ENCODE peak calls at places on chromosome 1, in ten cellular contexts. U is heart right ventricle, C is caudate nucleus, J is upper lobe of right lung, G is IMR-90, K is esophagus squamous epithelium, O is right lobe of liver, L is psoas muscle, E is suprapubic skin, I is neuronal stem cell. Q is an unnamed sample.

GRCh38 chr1:231828182-231828920 is 201.8 kb downstream of the DISC1 start:
- DNase-seq in U (no peak), C (no peak), J (no peak), G (peak), K (no peak), O (no peak), L (no peak), E (no peak), I (no peak), Q (no peak)

GRCh38 chr1:155776414-155776813 is 80.6 kb downstream of the GON4L start:
- DNase-seq in U (peak), C (no peak), J (no peak), G (no peak), K (no peak), O (no peak), L (peak), E (no peak), I (no peak), Q (no peak)

GRCh38 chr1:102097451-102097850 is 100.7 kb upstream of the OLFM3 start:
- DNase-seq in U (no peak), C (no peak), J (no peak), G (no peak), K (no peak), O (no peak), L (no peak), E (no peak), I (no peak), Q (no peak)

GRCh38 chr1:16111771-16112557 is 38.5 kb upstream of the FAM131C start:
- DNase-seq in U (peak), C (no peak), J (no peak), G (peak), K (no peak), O (no peak), L (no peak), E (no peak), I (no peak), Q (no peak)

GRCh38 chr1:7948950-7949349 is 8.3 kb upstream of the TNFRSF9 start:
- DNase-seq in U (no peak), C (no peak), J (no peak), G (peak), K (no peak), O (no peak), L (no peak), E (peak), I (no peak), Q (no peak)

GRCh38 chr1:117561551-117561950 is 44.3 kb upstream of the TENT5C start:
- DNase-seq in U (no peak), C (no peak), J (no peak), G (no peak), K (no peak), O (no peak), L (no peak), E (peak), I (no peak), Q (no peak)

GRCh38 chr1:32885691-32886011 is 640 bp upstream of the HPCA start:
- DNase-seq in U (no peak), C (no peak), J (no peak), G (no peak), K (no peak), O (no peak), L (no peak), E (no peak), I (no peak), Q (no peak)

GRCh38 chr1:111725192-111725591 is 14.0 kb downstream of the INKA2 start:
- DNase-seq in U (peak), C (no peak), J (no peak), G (no peak), K (no peak), O (no peak), L (peak), E (no peak), I (peak), Q (no peak)

GRCh38 chr1:45622267-45622890 is 1.5 kb downstream of the CCDC17 start:
- DNase-seq in U (no peak), C (no peak), J (no peak), G (no peak), K (no peak), O (peak), L (peak), E (no peak), I (peak), Q (no peak)

GRCh38 chr1:162631546-162632233 is 574 bp upstream of the DDR2 start:
- DNase-seq in U (peak), C (no peak), J (no peak), G (peak), K (no peak), O (no peak), L (no peak), E (no peak), I (no peak), Q (no peak)

GRCh38 chr1:93878501-93878888 is 511 bp downstream of the DNTTIP2 start:
- DNase-seq in U (peak), C (peak), J (peak), G (peak), K (no peak), O (peak), L (peak), E (peak), I (no peak), Q (no peak)

GRCh38 chr1:158793604-158794003 is 12.6 kb upstream of the OR6N2 start:
- DNase-seq in U (no peak), C (no peak), J (no peak), G (no peak), K (no peak), O (no peak), L (no peak), E (no peak), I (no peak), Q (peak)

GRCh38 chr1:18597159-18598042 is 33.2 kb upstream of the PAX7 start:
- DNase-seq in U (peak), C (peak), J (peak), G (peak), K (no peak), O (peak), L (peak), E (peak), I (peak), Q (peak)

GRCh38 chr1:237171564-237172485 is 129.8 kb downstream of the RYR2 start:
- DNase-seq in U (no peak), C (no peak), J (no peak), G (no peak), K (no peak), O (no peak), L (no peak), E (no peak), I (no peak), Q (no peak)

GRCh38 chr1:81834921-81835698 is 34.4 kb downstream of the ADGRL2 start:
- DNase-seq in U (peak), C (no peak), J (no peak), G (peak), K (no peak), O (no peak), L (no peak), E (no peak), I (no peak), Q (no peak)

GRCh38 chr1:179083031-179083345 is 1.1 kb downstream of the TOR3A start:
- DNase-seq in U (no peak), C (no peak), J (no peak), G (peak), K (no peak), O (no peak), L (no peak), E (no peak), I (no peak), Q (no peak)

GRCh38 chr1:93349231-93350135 is 3.8 kb downstream of the DR1 start:
- DNase-seq in U (no peak), C (no peak), J (no peak), G (no peak), K (no peak), O (no peak), L (no peak), E (no peak), I (no peak), Q (no peak)

GRCh38 chr1:109771712-109772657 is 8.3 kb upstream of the EPS8L3 start:
- DNase-seq in U (no peak), C (no peak), J (peak), G (no peak), K (no peak), O (peak), L (peak), E (peak), I (no peak), Q (no peak)

GRCh38 chr1:52727114-52727586 is 897 bp downstream of the ZYG11B start:
- DNase-seq in U (no peak), C (no peak), J (no peak), G (no peak), K (no peak), O (no peak), L (no peak), E (no peak), I (no peak), Q (no peak)

GRCh38 chr1:114054148-114054547 is 74.9 kb downstream of the OLFML3 start:
- DNase-seq in U (no peak), C (no peak), J (no peak), G (no peak), K (no peak), O (no peak), L (no peak), E (no peak), I (no peak), Q (no peak)

GRCh38 chr1:155133799-155134281 is 1.8 kb upstream of the SLC50A1 start:
- DNase-seq in U (no peak), C (no peak), J (no peak), G (no peak), K (no peak), O (peak), L (no peak), E (no peak), I (no peak), Q (no peak)

GRCh38 chr1:5660141-5660935 is 331.9 kb downstream of the NPHP4 start:
- DNase-seq in U (peak), C (no peak), J (no peak), G (no peak), K (no peak), O (no peak), L (no peak), E (peak), I (no peak), Q (no peak)

GRCh38 chr1:58763214-58763613 is 20.6 kb downstream of the JUN start:
- DNase-seq in U (no peak), C (no peak), J (no peak), G (peak), K (no peak), O (peak), L (no peak), E (no peak), I (no peak), Q (no peak)

GRCh38 chr1:19623523-19623922 is 20.6 kb upstream of the NBL1 start:
- DNase-seq in U (no peak), C (no peak), J (no peak), G (peak), K (no peak), O (no peak), L (no peak), E (no peak), I (no peak), Q (no peak)

GRCh38 chr1:182107218-182107617 is 45.7 kb upstream of the ZNF648 start:
- DNase-seq in U (no peak), C (no peak), J (no peak), G (no peak), K (no peak), O (no peak), L (no peak), E (no peak), I (no peak), Q (no peak)

GRCh38 chr1:31407029-31407626 is 5.9 kb upstream of the SERINC2 start:
- DNase-seq in U (no peak), C (no peak), J (no peak), G (no peak), K (no peak), O (no peak), L (no peak), E (no peak), I (no peak), Q (no peak)

GRCh38 chr1:71641903-71642302 is 561.1 kb upstream of the ZRANB2 start:
- DNase-seq in U (peak), C (no peak), J (no peak), G (no peak), K (no peak), O (no peak), L (no peak), E (no peak), I (no peak), Q (no peak)

GRCh38 chr1:56837244-56837926 is 17.2 kb upstream of the C8A start:
- DNase-seq in U (no peak), C (no peak), J (no peak), G (no peak), K (no peak), O (no peak), L (no peak), E (no peak), I (no peak), Q (no peak)

GRCh38 chr1:57411262-57411661 is 12.6 kb downstream of the DAB1 start:
- DNase-seq in U (peak), C (no peak), J (no peak), G (peak), K (no peak), O (no peak), L (no peak), E (no peak), I (no peak), Q (no peak)

GRCh38 chr1:31761883-31762282 is 2.3 kb downstream of the ADGRB2 start:
- DNase-seq in U (no peak), C (no peak), J (no peak), G (peak), K (no peak), O (no peak), L (no peak), E (no peak), I (no peak), Q (no peak)

GRCh38 chr1:27936370-27936769 is 1.6 kb downstream of the SMPDL3B start:
- DNase-seq in U (no peak), C (no peak), J (no peak), G (no peak), K (no peak), O (no peak), L (no peak), E (no peak), I (no peak), Q (no peak)

GRCh38 chr1:110084226-110085078 is 14.0 kb upstream of the ALX3 start:
- DNase-seq in U (peak), C (no peak), J (peak), G (peak), K (no peak), O (peak), L (peak), E (no peak), I (no peak), Q (no peak)

GRCh38 chr1:183480971-183481431 is 8.7 kb downstream of the SMG7 start:
- DNase-seq in U (no peak), C (no peak), J (no peak), G (peak), K (no peak), O (no peak), L (no peak), E (no peak), I (no peak), Q (no peak)

GRCh38 chr1:24770891-24771290 is 25.6 kb downstream of the CLIC4 start:
- DNase-seq in U (no peak), C (no peak), J (no peak), G (peak), K (no peak), O (no peak), L (no peak), E (no peak), I (no peak), Q (no peak)
- H3K27ac ChIP-seq in U (peak), C (peak), J (peak), G (peak), K (peak), O (peak), L (peak), E (peak), I (no peak), Q (no peak)

GRCh38 chr1:97095764-97096163 is 374.2 kb downstream of the PTBP2 start:
- DNase-seq in U (no peak), C (no peak), J (no peak), G (no peak), K (no peak), O (no peak), L (no peak), E (no peak), I (no peak), Q (no peak)

GRCh38 chr1:97092824-97093223 is 371.2 kb downstream of the PTBP2 start:
- DNase-seq in U (no peak), C (no peak), J (no peak), G (no peak), K (no peak), O (no peak), L (no peak), E (no peak), I (no peak), Q (no peak)

GRCh38 chr1:97094257-97094972 is 372.8 kb downstream of the PTBP2 start:
- DNase-seq in U (no peak), C (no peak), J (no peak), G (peak), K (no peak), O (no peak), L (no peak), E (no peak), I (no peak), Q (no peak)

GRCh38 chr1:97091679-97092078 is 370.1 kb downstream of the PTBP2 start:
- DNase-seq in U (no peak), C (no peak), J (no peak), G (no peak), K (no peak), O (no peak), L (no peak), E (no peak), I (no peak), Q (no peak)

GRCh38 chr1:97093742-97094141 is 372.2 kb downstream of the PTBP2 start:
- DNase-seq in U (no peak), C (no peak), J (no peak), G (peak), K (no peak), O (no peak), L (no peak), E (no peak), I (no peak), Q (no peak)
- H3K27ac ChIP-seq in U (no peak), C (no peak), J (no peak), G (no peak), K (no peak), O (no peak), L (no peak), E (no peak), I (no peak), Q (no peak)

GRCh38 chr1:192513697-192514096 is 61.9 kb upstream of the RGS1 start:
- DNase-seq in U (no peak), C (no peak), J (no peak), G (no peak), K (no peak), O (no peak), L (no peak), E (no peak), I (no peak), Q (no peak)

GRCh38 chr1:192506741-192507155 is 68.8 kb upstream of the RGS1 start:
- DNase-seq in U (no peak), C (no peak), J (no peak), G (peak), K (no peak), O (no peak), L (no peak), E (no peak), I (no peak), Q (no peak)

GRCh38 chr1:192516776-192517297 is 58.7 kb upstream of the RGS1 start:
- DNase-seq in U (no peak), C (no peak), J (no peak), G (no peak), K (no peak), O (no peak), L (no peak), E (no peak), I (no peak), Q (no peak)

GRCh38 chr1:192513196-192513595 is 62.4 kb upstream of the RGS1 start:
- DNase-seq in U (no peak), C (no peak), J (no peak), G (no peak), K (no peak), O (no peak), L (no peak), E (no peak), I (no peak), Q (no peak)

GRCh38 chr1:192512426-192513125 is 63.0 kb upstream of the RGS1 start:
- DNase-seq in U (peak), C (no peak), J (no peak), G (no peak), K (no peak), O (peak), L (no peak), E (no peak), I (no peak), Q (no peak)
- H3K27ac ChIP-seq in U (no peak), C (no peak), J (no peak), G (no peak), K (no peak), O (no peak), L (no peak), E (no peak), I (no peak), Q (no peak)

DNA sequence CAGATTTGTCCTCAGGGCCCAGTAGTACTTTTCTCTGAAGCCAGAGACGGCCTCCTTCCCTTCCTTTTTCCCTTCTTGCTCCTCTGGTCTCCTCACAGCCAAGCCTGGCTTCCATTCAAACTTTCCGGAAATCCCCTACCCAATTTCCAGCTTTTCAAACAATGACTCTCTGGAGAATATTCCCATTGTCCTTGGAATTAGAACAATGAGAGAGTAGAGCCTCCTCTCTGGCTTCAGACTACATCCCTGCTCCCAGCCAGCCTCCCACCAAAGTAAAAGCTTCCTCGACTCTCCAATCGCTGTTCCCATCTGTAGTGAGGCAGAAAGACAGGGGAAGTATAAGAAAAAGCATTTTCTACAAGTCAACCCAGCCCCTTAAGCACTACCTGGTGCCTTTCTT is 77.7 kb upstream of the SOX13 start:
- DNase-seq in U (peak), C (no peak), J (no peak), G (no peak), K (no peak), O (no peak), L (no peak), E (no peak), I (no peak), Q (no peak)
- H3K27ac ChIP-seq in U (peak), C (no peak), J (no peak), G (no peak), K (no peak), O (no peak), L (no peak), E (no peak), I (no peak), Q (no peak)

GRCh38 chr1:224181453-224181810 is 1.6 kb upstream of the DEGS1 start:
- DNase-seq in U (no peak), C (no peak), J (no peak), G (no peak), K (no peak), O (no peak), L (no peak), E (no peak), I (no peak), Q (no peak)
- H3K27ac ChIP-seq in U (no peak), C (no peak), J (peak), G (no peak), K (peak), O (no peak), L (no peak), E (peak), I (no peak), Q (no peak)

DNA sequence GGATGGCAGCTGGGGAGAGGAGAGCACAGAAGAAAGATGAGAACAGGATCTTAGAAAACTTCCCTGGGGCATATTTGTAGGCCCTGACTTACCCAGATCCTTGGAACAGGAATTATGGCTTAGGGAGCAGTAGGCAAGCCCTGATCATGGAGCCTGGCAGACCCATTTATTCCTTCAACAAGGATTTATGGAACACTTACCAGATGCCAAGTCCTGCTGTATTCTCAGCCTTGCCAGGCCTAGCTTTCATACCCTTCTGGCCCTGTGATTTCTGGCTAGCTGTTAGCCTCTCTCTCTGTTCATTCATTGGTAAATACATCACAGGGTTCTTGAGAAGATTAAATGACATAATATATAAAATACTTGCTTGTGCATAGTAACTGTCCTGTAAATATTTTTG is 32.4 kb upstream of the SRP9 start:
- DNase-seq in U (no peak), C (no peak), J (no peak), G (no peak), K (no peak), O (no peak), L (no peak), E (no peak), I (no peak), Q (no peak)
- H3K27ac ChIP-seq in U (peak), C (no peak), J (no peak), G (no peak), K (peak), O (no peak), L (no peak), E (no peak), I (no peak), Q (no peak)

DNA sequence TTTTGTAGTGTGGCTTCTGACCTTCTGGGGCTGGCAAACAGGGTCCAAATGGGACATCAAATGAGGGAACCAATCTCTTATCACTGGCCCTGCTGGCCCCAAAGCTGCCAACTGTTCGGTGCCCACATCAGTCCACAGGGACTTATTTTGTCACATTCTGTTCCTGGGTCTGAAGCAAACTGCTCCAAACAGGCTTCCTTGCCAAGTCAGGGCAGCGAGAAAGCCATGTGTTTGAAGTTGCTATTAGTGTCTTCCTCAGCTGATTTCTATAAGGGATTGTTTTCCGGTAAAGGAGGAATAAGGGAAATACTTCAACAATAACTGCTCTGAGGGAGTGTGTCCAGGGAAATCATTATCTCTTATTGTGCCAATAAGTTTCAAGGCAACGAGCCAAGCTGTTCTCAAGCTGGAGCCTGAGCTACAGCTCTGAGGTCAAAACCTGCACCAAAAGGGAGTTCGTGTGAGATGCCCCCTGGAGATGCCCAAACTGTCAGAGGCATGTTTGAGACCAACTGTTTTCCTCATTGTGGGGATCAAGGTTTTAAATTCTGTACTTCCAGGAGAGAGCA is 381.4 kb upstream of the PROX1 start:
- DNase-seq in U (no peak), C (no peak), J (no peak), G (no peak), K (no peak), O (no peak), L (no peak), E (no peak), I (no peak), Q (no peak)
- H3K27ac ChIP-seq in U (no peak), C (no peak), J (no peak), G (no peak), K (no peak), O (no peak), L (no peak), E (no peak), I (no peak), Q (no peak)